ENCODE peak calls at places on chromosome 7, in six cellular contexts. O, Q, N, G, S and U are unnamed samples.
A peak's percentile ranks its signal among the peaks of the same experiment; 100 is the strongest.

GRCh38 chr7:27434729-27435400 is 192.3 kb downstream of the EVX1 start:
- DNase-seq in N (no peak), Q (no peak), S (no peak), G (no peak), O (no peak), U (no peak)

GRCh38 chr7:12584940-12585339 is 14.4 kb downstream of the SCIN start:
- DNase-seq in O (no peak), N (no peak), G (peak; percentile 51), Q (peak; percentile 56), S (no peak), U (peak; percentile 47)

GRCh38 chr7:66110861-66111260 is 3.8 kb upstream of the CRCP start:
- DNase-seq in O (no peak), S (peak; percentile 64), Q (no peak), G (peak; percentile 98), N (no peak), U (peak; percentile 49)

GRCh38 chr7:371779-372545 is 82.0 kb downstream of the FOXL3 start:
- DNase-seq in S (no peak), O (no peak), G (no peak), Q (no peak), N (no peak), U (no peak)

GRCh38 chr7:112101083-112101846 is 104.9 kb downstream of the DOCK4 start:
- DNase-seq in S (no peak), Q (no peak), O (no peak), N (no peak), G (no peak), U (no peak)

GRCh38 chr7:41921453-41921912 is 218.6 kb upstream of the INHBA start:
- DNase-seq in G (peak; percentile 52), O (no peak), S (no peak), N (no peak), Q (no peak), U (peak; percentile 26)

GRCh38 chr7:64885520-64886240 is 17.4 kb upstream of the ZNF273 start:
- DNase-seq in Q (no peak), N (no peak), G (no peak), S (no peak), O (no peak), U (no peak)

GRCh38 chr7:18425227-18425626 is 70.3 kb upstream of the HDAC9 start:
- DNase-seq in S (no peak), Q (peak; percentile 37), G (no peak), N (no peak), O (no peak), U (no peak)

GRCh38 chr7:45074738-45075644 is 13.8 kb downstream of the NACAD start:
- DNase-seq in S (no peak), Q (no peak), N (no peak), O (no peak), G (no peak), U (no peak)

GRCh38 chr7:27211084-27211446 is 11.2 kb upstream of the HOXA13 start:
- DNase-seq in N (no peak), Q (no peak), O (no peak), G (no peak), S (no peak), U (no peak)

GRCh38 chr7:51138121-51139085 is 178.2 kb downstream of the COBL start:
- DNase-seq in S (no peak), Q (no peak), N (no peak), G (peak; percentile 8), O (no peak), U (peak; percentile 26)

GRCh38 chr7:99003419-99003818 is 125.1 kb downstream of the TRRAP start:
- DNase-seq in O (no peak), G (no peak), N (no peak), S (no peak), Q (no peak), U (no peak)

GRCh38 chr7:25860206-25860881 is 291.7 kb upstream of the NFE2L3 start:
- DNase-seq in G (no peak), N (peak; percentile 66), O (peak; percentile 30), S (peak; percentile 61), Q (no peak), U (peak; percentile 55)

GRCh38 chr7:51010534-51010933 is 227.8 kb upstream of the GRB10 start:
- DNase-seq in N (no peak), S (no peak), Q (no peak), G (no peak), O (no peak), U (no peak)

GRCh38 chr7:44411306-44411705 is 79.2 kb downstream of the NUDCD3 start:
- DNase-seq in N (no peak), Q (no peak), O (no peak), S (no peak), G (no peak), U (no peak)

GRCh38 chr7:28358423-28358868 is 53.9 kb upstream of the CREB5 start:
- DNase-seq in O (no peak), G (peak; percentile 99), S (peak; percentile 80), N (no peak), Q (no peak), U (peak; percentile 79)

GRCh38 chr7:112708236-112708635 is 82.0 kb downstream of the TMEM168 start:
- DNase-seq in Q (no peak), O (no peak), G (no peak), S (no peak), N (no peak), U (no peak)